ENCODE peak calls at places on chromosomes 6 and 20, in five cellular contexts. Z is fibroblast of lung, S is IMR-90, V is OCI-LY7, B is A549. U is an unnamed sample.

GRCh38 chr20:33709905-33710541 is 10.1 kb downstream of the PXMP4 start:
- DNase-seq in S (no peak), V (no peak), B (no peak), Z (no peak), U (no peak)

GRCh38 chr6:134466751-134467525 is 149.0 kb upstream of the SGK1 start:
- DNase-seq in B (peak), Z (no peak), V (no peak), S (peak), U (no peak)

GRCh38 chr6:109491207-109491938 is 8.4 kb upstream of the ZBTB24 start:
- DNase-seq in Z (peak), B (no peak), V (no peak), S (peak), U (peak)

GRCh38 chr20:1809611-1810510 is 85.3 kb upstream of the SIRPA start:
- DNase-seq in B (peak), Z (peak), V (no peak), S (peak), U (no peak)

GRCh38 chr6:46044876-46045617 is 29.4 kb upstream of the CLIC5 start:
- DNase-seq in V (no peak), Z (peak), S (peak), B (peak), U (no peak)

GRCh38 chr6:112249489-112249888 is 4.9 kb downstream of the LAMA4 start:
- DNase-seq in V (no peak), S (peak), B (no peak), Z (peak), U (no peak)

GRCh38 chr20:45433316-45433715 is 17.4 kb downstream of the PIGT start:
- DNase-seq in V (no peak), B (no peak), S (peak), Z (peak), U (no peak)

GRCh38 chr20:13546497-13547131 is 92.1 kb downstream of the TASP1 start:
- DNase-seq in Z (peak), B (peak), V (peak), S (peak), U (peak)

GRCh38 chr20:10090588-10091166 is 55.9 kb downstream of the ANKEF1 start:
- DNase-seq in B (peak), Z (peak), V (peak), S (peak), U (peak)

GRCh38 chr20:37902504-37903313 is at the start of gene VSTM2L:
- DNase-seq in V (no peak), S (peak), Z (peak), B (peak), U (no peak)

GRCh38 chr20:33674294-33675126 is at the start of gene NECAB3:
- DNase-seq in S (peak), B (peak), Z (peak), V (peak), U (peak)

GRCh38 chr6:168525926-168526630 is 85.1 kb downstream of the SMOC2 start:
- DNase-seq in S (no peak), Z (no peak), B (no peak), V (no peak), U (no peak)

GRCh38 chr6:31874836-31875572 is 3.8 kb downstream of the SLC44A4 start:
- DNase-seq in B (no peak), S (peak), V (no peak), Z (no peak), U (no peak)

GRCh38 chr20:34364013-34364382 is 925 bp downstream of the ITCH start:
- DNase-seq in B (peak), S (peak), V (peak), Z (peak), U (peak)

GRCh38 chr6:37142047-37142614 is 27.8 kb upstream of the PIM1 start:
- DNase-seq in B (no peak), S (peak), V (no peak), Z (peak), U (no peak)

GRCh38 chr6:13463327-13463717 is 24.1 kb downstream of the GFOD1 start:
- DNase-seq in Z (no peak), S (no peak), V (no peak), B (no peak), U (no peak)
- H3K4me2 ChIP-seq in Z (peak), S (no peak), V (peak), B (no peak), U (no peak)

GRCh38 chr6:15401120-15401519 is 155.3 kb downstream of the JARID2 start:
- DNase-seq in S (no peak), V (no peak), B (no peak), Z (no peak), U (no peak)
- H3K4me3 ChIP-seq in S (no peak), V (no peak), B (no peak), Z (no peak), U (no peak)

DNA sequence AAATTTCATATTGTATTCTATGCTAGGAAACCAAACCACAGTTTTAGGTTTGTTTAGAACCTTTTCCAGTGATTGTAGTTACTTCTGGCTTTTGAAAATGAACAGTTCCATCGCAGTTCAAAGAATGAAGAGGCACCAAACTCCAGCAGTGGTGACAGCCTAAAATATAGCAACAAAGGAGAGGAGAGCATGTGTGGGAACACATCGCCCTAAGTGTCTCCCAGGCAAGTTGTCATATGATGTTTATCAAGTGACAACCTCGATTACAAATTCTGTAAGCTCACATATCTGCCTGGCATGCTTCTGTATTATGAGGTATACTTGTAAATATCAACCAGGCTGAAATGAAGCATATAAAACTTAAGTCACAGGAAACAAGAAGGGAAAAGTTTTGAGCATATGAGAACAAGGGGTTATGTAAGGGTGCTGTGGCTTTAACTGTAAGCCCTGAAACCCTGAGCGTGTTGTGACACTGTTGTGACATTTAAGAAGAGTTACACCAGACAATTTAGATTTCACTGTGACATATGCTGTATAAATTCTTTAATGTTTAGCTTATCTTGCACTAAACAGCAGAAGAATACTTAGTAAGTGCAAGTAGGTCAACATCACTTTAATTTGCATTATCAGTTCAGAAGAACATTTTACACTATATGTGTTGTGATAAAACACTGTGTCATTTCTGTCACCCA is 29.1 kb upstream of the FBXL4 start:
- DNase-seq in Z (no peak), S (no peak), B (no peak), V (no peak), U (no peak)
- H3K4me2 ChIP-seq in Z (no peak), S (no peak), B (no peak), V (no peak), U (no peak)

GRCh38 chr6:71402101-71402500 is 113.5 kb downstream of the OGFRL1 start:
- DNase-seq in V (peak), B (no peak), S (no peak), Z (no peak), U (no peak)
- H3K4me3 ChIP-seq in V (no peak), B (peak), S (no peak), Z (no peak), U (no peak)

GRCh38 chr6:157119502-157120027 is 203.8 kb downstream of the TMEM242 start:
- DNase-seq in Z (no peak), S (no peak), V (no peak), B (no peak), U (no peak)
- H3K4me2 ChIP-seq in Z (no peak), S (no peak), V (no peak), B (no peak), U (no peak)

DNA sequence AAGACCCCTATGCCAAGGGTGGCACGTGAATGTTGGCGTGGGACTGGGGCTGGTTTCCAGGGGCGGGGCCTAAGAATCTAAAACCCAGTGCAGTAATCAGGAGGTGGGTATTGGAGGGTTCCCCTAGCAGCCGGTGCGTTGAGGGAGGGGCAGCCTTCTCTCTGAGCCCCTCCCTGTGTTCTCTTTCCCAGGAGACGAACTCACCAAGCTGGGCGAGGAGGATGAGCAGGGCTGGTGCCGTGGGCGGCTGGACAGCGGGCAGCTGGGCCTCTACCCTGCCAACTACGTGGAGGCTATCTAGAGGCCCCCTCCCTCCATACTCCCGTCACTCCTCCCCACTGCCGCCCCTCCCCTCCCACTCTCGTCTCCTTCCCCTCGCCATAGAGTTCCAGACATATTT is 23.9 kb downstream of the SPDEF start:
- DNase-seq in B (no peak), S (no peak), V (no peak), Z (no peak), U (no peak)
- H3K4me3 ChIP-seq in B (no peak), S (peak), V (no peak), Z (no peak), U (no peak)

GRCh38 chr6:41371992-41372525 is 36.7 kb downstream of the NCR2 start:
- DNase-seq in V (no peak), B (no peak), Z (peak), S (no peak), U (no peak)

GRCh38 chr6:41371461-41371991 is 36.1 kb downstream of the NCR2 start:
- DNase-seq in V (no peak), B (no peak), Z (peak), S (peak), U (no peak)

GRCh38 chr6:41373919-41374617 is 38.7 kb downstream of the NCR2 start:
- DNase-seq in S (no peak), B (no peak), V (no peak), Z (peak), U (no peak)

GRCh38 chr6:41373367-41373918 is 38.0 kb downstream of the NCR2 start:
- DNase-seq in B (no peak), V (no peak), Z (no peak), S (no peak), U (no peak)

GRCh38 chr6:41372526-41373366 is 37.3 kb downstream of the NCR2 start:
- DNase-seq in S (no peak), V (no peak), B (no peak), Z (no peak), U (no peak)
- H3K4me2 ChIP-seq in S (no peak), V (no peak), B (peak), Z (no peak), U (no peak)